ENCODE peak calls at places on chromosomes 7 and 10, in ten cellular contexts. B is cardiac fibroblast, X is ACHN, H is neural progenitor cell, Z is fibroblast of the aortic adventitia, F is bronchial epithelial cell, N is lung, G is AG08395, C is Peyer's patch, J is CD14-positive monocyte. S is an unnamed sample.

GRCh38 chr10:29763396-29763795 is 128.6 kb upstream of the SVIL start:
- DNase-seq in B (no peak), X (no peak), H (no peak), Z (no peak), F (no peak), N (no peak), G (no peak), C (no peak), J (no peak), S (no peak)

GRCh38 chr10:133390597-133391248 is 3.2 kb upstream of the MTG1 start:
- DNase-seq in B (no peak), X (no peak), H (no peak), Z (no peak), F (no peak), N (no peak), G (no peak), C (no peak), J (no peak), S (no peak)

GRCh38 chr10:30166929-30167328 is 107.5 kb upstream of the JCAD start:
- DNase-seq in B (no peak), X (no peak), H (no peak), Z (no peak), F (peak), N (no peak), G (no peak), C (no peak), J (no peak), S (no peak)

GRCh38 chr10:74962517-74962916 is 136.1 kb downstream of the KAT6B start:
- DNase-seq in B (no peak), X (no peak), H (no peak), Z (no peak), F (no peak), N (no peak), G (no peak), C (no peak), J (no peak), S (no peak)

GRCh38 chr7:50851451-50851850 is 68.8 kb upstream of the GRB10 start:
- DNase-seq in B (peak), X (no peak), H (no peak), Z (peak), F (peak), N (no peak), G (no peak), C (no peak), J (no peak), S (no peak)

GRCh38 chr10:126702181-126702580 is 31.7 kb upstream of the C10orf90 start:
- DNase-seq in B (peak), X (no peak), H (no peak), Z (no peak), F (no peak), N (peak), G (peak), C (no peak), J (no peak), S (no peak)

GRCh38 chr10:118798186-118798811 is 43.5 kb upstream of the CACUL1 start:
- DNase-seq in B (peak), X (peak), H (no peak), Z (peak), F (peak), N (no peak), G (peak), C (peak), J (peak), S (no peak)

GRCh38 chr7:4714767-4715384 is 32.8 kb downstream of the FOXK1 start:
- DNase-seq in B (no peak), X (no peak), H (no peak), Z (no peak), F (no peak), N (no peak), G (no peak), C (no peak), J (no peak), S (no peak)

GRCh38 chr7:131653418-131654248 is 97.2 kb upstream of the PODXL start:
- DNase-seq in B (peak), X (peak), H (no peak), Z (peak), F (no peak), N (no peak), G (peak), C (peak), J (no peak), S (no peak)

GRCh38 chr7:1787241-1787640 is 117.2 kb downstream of the ELFN1 start:
- DNase-seq in B (no peak), X (no peak), H (no peak), Z (no peak), F (no peak), N (no peak), G (no peak), C (no peak), J (no peak), S (no peak)

GRCh38 chr7:153902857-153903256 is 149.3 kb upstream of the DPP6 start:
- DNase-seq in B (no peak), X (no peak), H (no peak), Z (no peak), F (no peak), N (no peak), G (no peak), C (no peak), J (no peak), S (no peak)

GRCh38 chr7:17936321-17936720 is 4.0 kb downstream of the SNX13 start:
- DNase-seq in B (no peak), X (no peak), H (no peak), Z (no peak), F (peak), N (no peak), G (no peak), C (no peak), J (no peak), S (no peak)

GRCh38 chr7:101488826-101489572 is 126.3 kb downstream of the COL26A1 start:
- DNase-seq in B (no peak), X (no peak), H (no peak), Z (no peak), F (no peak), N (no peak), G (no peak), C (no peak), J (no peak), S (no peak)

GRCh38 chr10:99008106-99008505 is 227.5 kb downstream of the HPSE2 start:
- DNase-seq in B (no peak), X (no peak), H (no peak), Z (no peak), F (no peak), N (no peak), G (no peak), C (no peak), J (no peak), S (no peak)

GRCh38 chr7:102967798-102968197 is 55.0 kb downstream of the LRRC17 start:
- DNase-seq in B (peak), X (no peak), H (no peak), Z (peak), F (peak), N (no peak), G (peak), C (no peak), J (no peak), S (no peak)